ENCODE peak calls at places on chromosomes 16 and 17, in four cellular contexts. One of them, this sample, is unnamed.

GRCh38 chr17:2967515-2967914 is 95.9 kb downstream of the OR1D5 start:
- DNase-seq in cardiac fibroblast: no peak
- DNase-seq in NCI-H2171: no peak
- DNase-seq in NCI-H774: no peak
- DNase-seq in this sample: no peak

GRCh38 chr17:41503202-41503601 is 2.2 kb downstream of the KRT13 start:
- DNase-seq in cardiac fibroblast: no peak
- DNase-seq in NCI-H2171: no peak
- DNase-seq in NCI-H774: no peak
- DNase-seq in this sample: no peak

GRCh38 chr17:27956601-27957445 is 63.7 kb upstream of the LYRM9 start:
- DNase-seq in cardiac fibroblast: peak
- DNase-seq in NCI-H2171: no peak
- DNase-seq in NCI-H774: no peak
- DNase-seq in this sample: no peak

GRCh38 chr16:88785106-88785924 is at the start of gene PIEZO1:
- DNase-seq in cardiac fibroblast: peak
- DNase-seq in NCI-H2171: peak
- DNase-seq in NCI-H774: no peak
- DNase-seq in this sample: peak

GRCh38 chr16:57534881-57535658 is 1.3 kb downstream of the CCDC102A start:
- DNase-seq in cardiac fibroblast: no peak
- DNase-seq in NCI-H2171: no peak
- DNase-seq in NCI-H774: no peak
- DNase-seq in this sample: peak

GRCh38 chr17:80732268-80732667 is 187.6 kb downstream of the RPTOR start:
- DNase-seq in cardiac fibroblast: peak
- DNase-seq in NCI-H2171: no peak
- DNase-seq in NCI-H774: no peak
- DNase-seq in this sample: no peak

GRCh38 chr17:37502009-37502936 is 12.6 kb downstream of the DUSP14 start:
- DNase-seq in cardiac fibroblast: no peak
- DNase-seq in NCI-H2171: no peak
- DNase-seq in NCI-H774: no peak
- DNase-seq in this sample: no peak

GRCh38 chr16:53465606-53466290 is 31.5 kb downstream of the RBL2 start:
- DNase-seq in cardiac fibroblast: peak
- DNase-seq in NCI-H2171: no peak
- DNase-seq in NCI-H774: no peak
- DNase-seq in this sample: no peak

GRCh38 chr16:50306287-50306686 is 39.9 kb downstream of the ADCY7 start:
- DNase-seq in cardiac fibroblast: no peak
- DNase-seq in NCI-H2171: no peak
- DNase-seq in NCI-H774: no peak
- DNase-seq in this sample: no peak

GRCh38 chr16:2162676-2163118 is 7.1 kb downstream of the TRAF7 start:
- DNase-seq in cardiac fibroblast: no peak
- DNase-seq in NCI-H2171: no peak
- DNase-seq in NCI-H774: no peak
- DNase-seq in this sample: no peak

GRCh38 chr16:30354423-30355143 is 525 bp downstream of the CD2BP2 start:
- DNase-seq in cardiac fibroblast: no peak
- DNase-seq in NCI-H2171: peak
- DNase-seq in NCI-H774: no peak
- DNase-seq in this sample: no peak

GRCh38 chr16:89700649-89701424 is 668 bp downstream of the SPATA2L start:
- DNase-seq in cardiac fibroblast: peak
- DNase-seq in NCI-H2171: peak
- DNase-seq in NCI-H774: peak
- DNase-seq in this sample: peak

GRCh38 chr16:27290582-27290981 is 22.0 kb upstream of the NSMCE1 start:
- DNase-seq in cardiac fibroblast: no peak
- DNase-seq in NCI-H2171: no peak
- DNase-seq in NCI-H774: no peak
- DNase-seq in this sample: no peak

GRCh38 chr17:7583253-7584109 is at the start of gene MPDU1:
- DNase-seq in cardiac fibroblast: peak
- DNase-seq in NCI-H2171: peak
- DNase-seq in NCI-H774: peak
- DNase-seq in this sample: peak

GRCh38 chr16:57578521-57579360 is 36.3 kb downstream of the ADGRG5 start:
- DNase-seq in cardiac fibroblast: peak
- DNase-seq in NCI-H2171: peak
- DNase-seq in NCI-H774: no peak
- DNase-seq in this sample: no peak

GRCh38 chr17:28320215-28321061 is 1.4 kb downstream of the TMEM97 start:
- DNase-seq in cardiac fibroblast: no peak
- DNase-seq in NCI-H2171: no peak
- DNase-seq in NCI-H774: no peak
- DNase-seq in this sample: no peak

GRCh38 chr16:19003935-19004334 is 20.2 kb downstream of the TMC7 start:
- DNase-seq in cardiac fibroblast: no peak
- DNase-seq in NCI-H2171: no peak
- DNase-seq in NCI-H774: no peak
- DNase-seq in this sample: no peak

GRCh38 chr17:78154903-78155811 is 9.0 kb downstream of the C17orf99 start:
- DNase-seq in cardiac fibroblast: no peak
- DNase-seq in NCI-H2171: no peak
- DNase-seq in NCI-H774: no peak
- DNase-seq in this sample: no peak

GRCh38 chr16:1346422-1347285 is 5.0 kb downstream of the TSR3 start:
- DNase-seq in cardiac fibroblast: no peak
- DNase-seq in NCI-H2171: no peak
- DNase-seq in NCI-H774: no peak
- DNase-seq in this sample: no peak

GRCh38 chr16:85916141-85916890 is 17.4 kb downstream of the IRF8 start:
- DNase-seq in cardiac fibroblast: peak
- DNase-seq in NCI-H2171: no peak
- DNase-seq in NCI-H774: no peak
- DNase-seq in this sample: no peak

GRCh38 chr16:10322723-10323527 is 62.9 kb upstream of the ATF7IP2 start:
- DNase-seq in cardiac fibroblast: no peak
- DNase-seq in NCI-H2171: no peak
- DNase-seq in NCI-H774: no peak
- DNase-seq in this sample: no peak

GRCh38 chr17:80987941-80988461 is 3.6 kb upstream of the CHMP6 start:
- DNase-seq in cardiac fibroblast: no peak
- DNase-seq in NCI-H2171: no peak
- DNase-seq in NCI-H774: no peak
- DNase-seq in this sample: peak

GRCh38 chr16:73095885-73096341 is 48.0 kb upstream of the ZFHX3 start:
- DNase-seq in cardiac fibroblast: peak
- DNase-seq in NCI-H2171: peak
- DNase-seq in NCI-H774: no peak
- DNase-seq in this sample: no peak

GRCh38 chr17:78231991-78232759 is 744 bp downstream of the TMEM235 start:
- DNase-seq in cardiac fibroblast: no peak
- DNase-seq in NCI-H2171: no peak
- DNase-seq in NCI-H774: no peak
- DNase-seq in this sample: no peak

GRCh38 chr16:69476920-69477418 is 52.5 kb downstream of the CYB5B start:
- DNase-seq in cardiac fibroblast: peak
- DNase-seq in NCI-H2171: no peak
- DNase-seq in NCI-H774: no peak
- DNase-seq in this sample: no peak

GRCh38 chr16:18969855-18970240 is 13.9 kb upstream of the TMC7 start:
- DNase-seq in cardiac fibroblast: no peak
- DNase-seq in NCI-H2171: no peak
- DNase-seq in NCI-H774: no peak
- DNase-seq in this sample: no peak

GRCh38 chr16:23903001-23903414 is 67.2 kb downstream of the PRKCB start:
- DNase-seq in cardiac fibroblast: no peak
- DNase-seq in NCI-H2171: no peak
- DNase-seq in NCI-H774: no peak
- DNase-seq in this sample: no peak

GRCh38 chr16:85573696-85574641 is 39.2 kb upstream of the GSE1 start:
- DNase-seq in cardiac fibroblast: peak
- DNase-seq in NCI-H2171: no peak
- DNase-seq in NCI-H774: no peak
- DNase-seq in this sample: peak

GRCh38 chr17:42866216-42866615 is 15.2 kb downstream of the AOC3 start:
- DNase-seq in cardiac fibroblast: no peak
- DNase-seq in NCI-H2171: no peak
- DNase-seq in NCI-H774: no peak
- DNase-seq in this sample: no peak

GRCh38 chr16:84649511-84649861 is 1.2 kb downstream of the KLHL36 start:
- DNase-seq in cardiac fibroblast: no peak
- DNase-seq in NCI-H2171: no peak
- DNase-seq in NCI-H774: no peak
- DNase-seq in this sample: no peak

This sample was measured in ovary.